ENCODE peak calls at places on chromosomes 1 and 21, in eight cellular contexts. One of them, this sample, is unnamed.

GRCh38 chr1:65946960-65947359 is 154.3 kb downstream of the PDE4B start:
- DNase-seq in sigmoid colon: no peak
- DNase-seq in pancreas: no peak
- DNase-seq in CD8-positive, alpha-beta T cell: no peak
- DNase-seq in fibroblast of lung: no peak
- DNase-seq in colonic mucosa: no peak
- DNase-seq in esophagus squamous epithelium: no peak
- DNase-seq in aorta: no peak
- DNase-seq in this sample: no peak

GRCh38 chr1:19435181-19435580 is 50.2 kb downstream of the CAPZB start:
- DNase-seq in CD8-positive, alpha-beta T cell: no peak
- DNase-seq in fibroblast of lung: peak
- DNase-seq in aorta: no peak
- DNase-seq in esophagus squamous epithelium: no peak
- DNase-seq in sigmoid colon: peak
- DNase-seq in pancreas: no peak
- DNase-seq in colonic mucosa: no peak
- DNase-seq in this sample: no peak

GRCh38 chr1:84996846-84997666 is at the start of gene MCOLN2:
- DNase-seq in fibroblast of lung: peak
- DNase-seq in aorta: no peak
- DNase-seq in pancreas: peak
- DNase-seq in CD8-positive, alpha-beta T cell: peak
- DNase-seq in esophagus squamous epithelium: no peak
- DNase-seq in sigmoid colon: no peak
- DNase-seq in colonic mucosa: peak
- DNase-seq in this sample: no peak

GRCh38 chr1:24900486-24900849 is 29.6 kb downstream of the RUNX3 start:
- DNase-seq in aorta: peak
- DNase-seq in sigmoid colon: no peak
- DNase-seq in CD8-positive, alpha-beta T cell: no peak
- DNase-seq in fibroblast of lung: no peak
- DNase-seq in colonic mucosa: no peak
- DNase-seq in esophagus squamous epithelium: no peak
- DNase-seq in pancreas: no peak
- DNase-seq in this sample: peak

GRCh38 chr1:56820755-56821461 is 1.7 kb upstream of the FYB2 start:
- DNase-seq in sigmoid colon: peak
- DNase-seq in colonic mucosa: peak
- DNase-seq in CD8-positive, alpha-beta T cell: peak
- DNase-seq in aorta: peak
- DNase-seq in pancreas: peak
- DNase-seq in esophagus squamous epithelium: no peak
- DNase-seq in fibroblast of lung: peak
- DNase-seq in this sample: peak

GRCh38 chr1:183636334-183636682 is 725 bp upstream of the ARPC5 start:
- DNase-seq in CD8-positive, alpha-beta T cell: no peak
- DNase-seq in fibroblast of lung: no peak
- DNase-seq in pancreas: no peak
- DNase-seq in aorta: no peak
- DNase-seq in colonic mucosa: no peak
- DNase-seq in esophagus squamous epithelium: no peak
- DNase-seq in sigmoid colon: no peak
- DNase-seq in this sample: no peak

GRCh38 chr1:7149080-7149838 is 364.0 kb downstream of the CAMTA1 start:
- DNase-seq in aorta: peak
- DNase-seq in fibroblast of lung: peak
- DNase-seq in colonic mucosa: no peak
- DNase-seq in CD8-positive, alpha-beta T cell: no peak
- DNase-seq in esophagus squamous epithelium: no peak
- DNase-seq in sigmoid colon: no peak
- DNase-seq in pancreas: peak
- DNase-seq in this sample: peak

GRCh38 chr21:39016740-39017315 is 166.4 kb downstream of the PSMG1 start:
- DNase-seq in CD8-positive, alpha-beta T cell: no peak
- DNase-seq in colonic mucosa: no peak
- DNase-seq in aorta: peak
- DNase-seq in pancreas: no peak
- DNase-seq in esophagus squamous epithelium: no peak
- DNase-seq in sigmoid colon: no peak
- DNase-seq in fibroblast of lung: no peak
- DNase-seq in this sample: no peak

GRCh38 chr1:219441884-219442283 is 171.0 kb downstream of the ZC3H11B start:
- DNase-seq in aorta: no peak
- DNase-seq in fibroblast of lung: no peak
- DNase-seq in CD8-positive, alpha-beta T cell: no peak
- DNase-seq in pancreas: no peak
- DNase-seq in colonic mucosa: no peak
- DNase-seq in sigmoid colon: no peak
- DNase-seq in esophagus squamous epithelium: no peak
- DNase-seq in this sample: no peak

GRCh38 chr1:223726380-223727001 is 14.2 kb downstream of the CAPN2 start:
- DNase-seq in aorta: peak
- DNase-seq in CD8-positive, alpha-beta T cell: peak
- DNase-seq in sigmoid colon: peak
- DNase-seq in pancreas: no peak
- DNase-seq in fibroblast of lung: peak
- DNase-seq in esophagus squamous epithelium: peak
- DNase-seq in colonic mucosa: peak
- DNase-seq in this sample: no peak

GRCh38 chr1:31745898-31746668 is 18.1 kb downstream of the ADGRB2 start:
- DNase-seq in esophagus squamous epithelium: no peak
- DNase-seq in sigmoid colon: no peak
- DNase-seq in colonic mucosa: no peak
- DNase-seq in pancreas: no peak
- DNase-seq in aorta: no peak
- DNase-seq in fibroblast of lung: no peak
- DNase-seq in CD8-positive, alpha-beta T cell: no peak
- DNase-seq in this sample: no peak
- H3K27ac ChIP-seq in esophagus squamous epithelium: no peak
- H3K27ac ChIP-seq in sigmoid colon: no peak
- H3K27ac ChIP-seq in colonic mucosa: no peak
- H3K27ac ChIP-seq in pancreas: no peak
- H3K27ac ChIP-seq in aorta: no peak
- H3K27ac ChIP-seq in fibroblast of lung: no peak
- H3K27ac ChIP-seq in CD8-positive, alpha-beta T cell: no peak
- H3K27ac ChIP-seq in this sample: no peak

DNA sequence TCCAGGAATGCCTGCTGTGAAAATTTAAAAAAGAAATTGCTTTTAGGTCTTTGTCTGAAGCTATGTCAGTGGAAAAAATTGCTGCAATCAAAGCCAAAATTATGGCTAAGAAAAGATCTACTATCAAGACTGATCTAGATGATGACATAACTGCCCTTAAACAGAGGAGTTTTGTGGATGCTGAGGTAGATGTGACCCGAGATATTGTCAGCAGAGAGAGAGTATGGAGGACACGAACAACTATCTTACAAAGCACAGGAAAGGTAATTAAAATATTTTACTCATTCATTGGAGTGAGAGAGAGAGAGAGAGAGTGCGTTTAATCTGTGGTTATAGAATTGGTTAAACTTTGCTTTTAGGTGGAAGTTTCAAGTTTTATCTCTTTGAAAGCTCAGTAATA is 20.0 kb downstream of the CDC73 start:
- DNase-seq in aorta: no peak
- DNase-seq in pancreas: no peak
- DNase-seq in CD8-positive, alpha-beta T cell: no peak
- DNase-seq in colonic mucosa: no peak
- DNase-seq in fibroblast of lung: no peak
- DNase-seq in esophagus squamous epithelium: no peak
- DNase-seq in sigmoid colon: no peak
- DNase-seq in this sample: no peak
- H3K27ac ChIP-seq in aorta: no peak
- H3K27ac ChIP-seq in pancreas: no peak
- H3K27ac ChIP-seq in CD8-positive, alpha-beta T cell: no peak
- H3K27ac ChIP-seq in colonic mucosa: no peak
- H3K27ac ChIP-seq in fibroblast of lung: no peak
- H3K27ac ChIP-seq in esophagus squamous epithelium: no peak
- H3K27ac ChIP-seq in sigmoid colon: no peak
- H3K27ac ChIP-seq in this sample: no peak

DNA sequence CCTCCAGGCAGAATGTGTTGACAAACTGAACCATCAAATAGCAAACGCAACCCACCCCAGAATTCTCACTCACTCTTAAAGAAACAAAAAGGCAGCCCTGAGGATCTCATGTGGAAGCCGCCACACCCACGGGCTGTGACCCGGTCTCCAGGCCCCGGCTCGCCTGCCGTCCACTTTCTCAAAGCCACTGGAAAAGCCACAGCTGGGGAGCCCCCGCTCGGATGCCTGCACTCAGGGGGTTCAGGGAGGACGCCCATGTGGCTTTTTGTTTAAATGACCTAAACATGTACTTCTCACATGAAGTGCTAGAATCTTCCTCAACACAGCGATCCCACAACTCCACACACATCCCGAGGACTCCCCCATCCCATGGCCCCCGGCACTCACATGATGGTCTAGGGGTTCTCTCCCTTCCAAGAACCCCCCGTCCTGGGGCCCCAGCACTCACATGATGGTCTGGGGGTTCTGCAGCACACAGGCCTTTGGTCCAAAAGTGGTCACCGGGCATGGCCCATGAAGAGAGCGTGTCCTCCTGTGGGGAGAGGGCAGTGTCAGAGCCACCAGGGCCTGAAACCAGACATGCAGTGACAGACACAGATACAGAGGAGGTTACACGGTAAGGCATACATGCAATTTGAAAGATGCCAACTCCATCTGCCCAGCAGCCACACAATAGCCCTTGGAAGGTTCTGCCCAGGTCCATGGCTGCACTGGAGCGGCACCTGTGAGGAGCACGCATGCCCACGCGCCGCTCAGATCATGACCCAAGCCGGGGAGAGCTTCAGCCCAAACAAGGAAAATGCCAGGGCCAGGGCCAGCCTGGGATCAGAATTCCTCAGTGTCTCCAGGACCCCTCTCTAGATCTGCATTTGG is 16.5 kb downstream of the NADK start:
- DNase-seq in pancreas: no peak
- DNase-seq in esophagus squamous epithelium: no peak
- DNase-seq in colonic mucosa: no peak
- DNase-seq in fibroblast of lung: no peak
- DNase-seq in CD8-positive, alpha-beta T cell: no peak
- DNase-seq in aorta: no peak
- DNase-seq in sigmoid colon: no peak
- DNase-seq in this sample: no peak
- H3K27ac ChIP-seq in pancreas: no peak
- H3K27ac ChIP-seq in esophagus squamous epithelium: no peak
- H3K27ac ChIP-seq in colonic mucosa: no peak
- H3K27ac ChIP-seq in fibroblast of lung: no peak
- H3K27ac ChIP-seq in CD8-positive, alpha-beta T cell: no peak
- H3K27ac ChIP-seq in aorta: no peak
- H3K27ac ChIP-seq in sigmoid colon: no peak
- H3K27ac ChIP-seq in this sample: no peak

GRCh38 chr1:2498648-2499047 is 22.6 kb downstream of the PLCH2 start:
- DNase-seq in fibroblast of lung: no peak
- DNase-seq in aorta: no peak
- DNase-seq in CD8-positive, alpha-beta T cell: no peak
- DNase-seq in colonic mucosa: no peak
- DNase-seq in sigmoid colon: no peak
- DNase-seq in pancreas: no peak
- DNase-seq in esophagus squamous epithelium: no peak
- DNase-seq in this sample: no peak
- H3K27ac ChIP-seq in fibroblast of lung: no peak
- H3K27ac ChIP-seq in aorta: no peak
- H3K27ac ChIP-seq in CD8-positive, alpha-beta T cell: no peak
- H3K27ac ChIP-seq in colonic mucosa: no peak
- H3K27ac ChIP-seq in sigmoid colon: no peak
- H3K27ac ChIP-seq in pancreas: no peak
- H3K27ac ChIP-seq in esophagus squamous epithelium: no peak
- H3K27ac ChIP-seq in this sample: no peak

GRCh38 chr21:41729701-41730368 is 37.0 kb downstream of the RIPK4 start:
- DNase-seq in fibroblast of lung: no peak
- DNase-seq in colonic mucosa: no peak
- DNase-seq in esophagus squamous epithelium: no peak
- DNase-seq in sigmoid colon: no peak
- DNase-seq in aorta: peak
- DNase-seq in pancreas: no peak
- DNase-seq in CD8-positive, alpha-beta T cell: no peak
- DNase-seq in this sample: no peak
- H3K27ac ChIP-seq in fibroblast of lung: no peak
- H3K27ac ChIP-seq in colonic mucosa: no peak
- H3K27ac ChIP-seq in esophagus squamous epithelium: peak
- H3K27ac ChIP-seq in sigmoid colon: no peak
- H3K27ac ChIP-seq in aorta: no peak
- H3K27ac ChIP-seq in pancreas: no peak
- H3K27ac ChIP-seq in CD8-positive, alpha-beta T cell: no peak
- H3K27ac ChIP-seq in this sample: no peak

GRCh38 chr1:41239988-41240610 is 2.0 kb downstream of the SCMH1 start:
- DNase-seq in aorta: no peak
- DNase-seq in fibroblast of lung: peak
- DNase-seq in esophagus squamous epithelium: no peak
- DNase-seq in pancreas: no peak
- DNase-seq in colonic mucosa: no peak
- DNase-seq in CD8-positive, alpha-beta T cell: no peak
- DNase-seq in sigmoid colon: no peak
- DNase-seq in this sample: no peak
- H3K27ac ChIP-seq in aorta: no peak
- H3K27ac ChIP-seq in fibroblast of lung: no peak
- H3K27ac ChIP-seq in esophagus squamous epithelium: no peak
- H3K27ac ChIP-seq in pancreas: peak
- H3K27ac ChIP-seq in colonic mucosa: peak
- H3K27ac ChIP-seq in CD8-positive, alpha-beta T cell: no peak
- H3K27ac ChIP-seq in sigmoid colon: peak
- H3K27ac ChIP-seq in this sample: peak

DNA sequence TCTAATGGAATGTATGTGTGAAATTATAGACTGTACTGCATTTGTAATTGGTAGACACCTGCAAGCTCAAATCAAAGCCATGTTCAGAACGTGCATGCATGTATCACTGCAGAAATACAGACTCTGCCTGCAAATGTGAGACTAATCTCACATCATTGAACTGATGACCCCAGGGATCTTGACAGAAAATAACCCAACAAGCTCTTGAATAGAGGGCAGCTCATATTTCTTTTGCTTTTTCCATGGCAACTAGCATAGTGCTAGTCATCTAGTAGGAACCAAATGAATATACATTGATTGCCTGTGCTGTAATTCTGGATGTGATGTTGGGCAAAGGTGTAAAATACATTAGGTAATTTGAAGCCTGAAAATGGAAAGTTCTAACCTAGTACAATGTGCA is 62.4 kb downstream of the PTPRC start:
- DNase-seq in colonic mucosa: no peak
- DNase-seq in CD8-positive, alpha-beta T cell: no peak
- DNase-seq in aorta: no peak
- DNase-seq in fibroblast of lung: no peak
- DNase-seq in esophagus squamous epithelium: no peak
- DNase-seq in sigmoid colon: no peak
- DNase-seq in pancreas: no peak
- DNase-seq in this sample: no peak
- H3K27ac ChIP-seq in colonic mucosa: no peak
- H3K27ac ChIP-seq in CD8-positive, alpha-beta T cell: no peak
- H3K27ac ChIP-seq in aorta: no peak
- H3K27ac ChIP-seq in fibroblast of lung: no peak
- H3K27ac ChIP-seq in esophagus squamous epithelium: no peak
- H3K27ac ChIP-seq in sigmoid colon: no peak
- H3K27ac ChIP-seq in pancreas: no peak
- H3K27ac ChIP-seq in this sample: no peak

GRCh38 chr1:68525781-68526180 is 28.9 kb upstream of the DEPDC1 start:
- DNase-seq in pancreas: no peak
- DNase-seq in aorta: no peak
- DNase-seq in sigmoid colon: no peak
- DNase-seq in fibroblast of lung: no peak
- DNase-seq in CD8-positive, alpha-beta T cell: no peak
- DNase-seq in colonic mucosa: no peak
- DNase-seq in esophagus squamous epithelium: no peak
- DNase-seq in this sample: no peak

GRCh38 chr1:68528243-68528642 is 31.4 kb upstream of the DEPDC1 start:
- DNase-seq in esophagus squamous epithelium: no peak
- DNase-seq in colonic mucosa: no peak
- DNase-seq in fibroblast of lung: peak
- DNase-seq in pancreas: no peak
- DNase-seq in sigmoid colon: no peak
- DNase-seq in CD8-positive, alpha-beta T cell: no peak
- DNase-seq in aorta: no peak
- DNase-seq in this sample: no peak
- H3K27ac ChIP-seq in esophagus squamous epithelium: no peak
- H3K27ac ChIP-seq in colonic mucosa: no peak
- H3K27ac ChIP-seq in fibroblast of lung: no peak
- H3K27ac ChIP-seq in pancreas: no peak
- H3K27ac ChIP-seq in sigmoid colon: no peak
- H3K27ac ChIP-seq in CD8-positive, alpha-beta T cell: no peak
- H3K27ac ChIP-seq in aorta: no peak
- H3K27ac ChIP-seq in this sample: no peak